ENCODE peak calls at places on chromosomes 3 and 15, in ten cellular contexts. One of them, this sample, is unnamed.

GRCh38 chr3:148464246-148464645 is 233.5 kb upstream of the AGTR1 start:
- DNase-seq in body of pancreas: no peak
- DNase-seq in T-helper 1 cell: no peak
- DNase-seq in M059J: peak
- DNase-seq in right atrium auricular region: no peak
- DNase-seq in GM23248: peak
- DNase-seq in NCI-H2081: no peak
- DNase-seq in endothelial cell: no peak
- DNase-seq in stimulated activated CD4-positive, alpha-beta T cell treated with anti-CD3 and anti-CD28 coated beads, Interleukin-1b, Interleukin-23, amount 100 ng/mL, for 48 hours: no peak
- DNase-seq in sigmoid colon: no peak
- DNase-seq in this sample: no peak

GRCh38 chr15:51844747-51845426 is 15.4 kb downstream of the TMOD3 start:
- DNase-seq in body of pancreas: no peak
- DNase-seq in T-helper 1 cell: no peak
- DNase-seq in M059J: no peak
- DNase-seq in right atrium auricular region: no peak
- DNase-seq in GM23248: peak
- DNase-seq in NCI-H2081: no peak
- DNase-seq in endothelial cell: no peak
- DNase-seq in stimulated activated CD4-positive, alpha-beta T cell treated with anti-CD3 and anti-CD28 coated beads, Interleukin-1b, Interleukin-23, amount 100 ng/mL, for 48 hours: no peak
- DNase-seq in sigmoid colon: no peak
- DNase-seq in this sample: no peak

GRCh38 chr3:69033470-69033869 is 18.7 kb downstream of the TMF1 start:
- DNase-seq in body of pancreas: no peak
- DNase-seq in T-helper 1 cell: no peak
- DNase-seq in M059J: peak
- DNase-seq in right atrium auricular region: no peak
- DNase-seq in GM23248: peak
- DNase-seq in NCI-H2081: no peak
- DNase-seq in endothelial cell: no peak
- DNase-seq in stimulated activated CD4-positive, alpha-beta T cell treated with anti-CD3 and anti-CD28 coated beads, Interleukin-1b, Interleukin-23, amount 100 ng/mL, for 48 hours: peak
- DNase-seq in sigmoid colon: no peak
- DNase-seq in this sample: no peak

GRCh38 chr3:13846716-13847570 is 32.9 kb downstream of the WNT7A start:
- DNase-seq in body of pancreas: no peak
- DNase-seq in T-helper 1 cell: no peak
- DNase-seq in M059J: no peak
- DNase-seq in right atrium auricular region: no peak
- DNase-seq in GM23248: no peak
- DNase-seq in NCI-H2081: no peak
- DNase-seq in endothelial cell: no peak
- DNase-seq in stimulated activated CD4-positive, alpha-beta T cell treated with anti-CD3 and anti-CD28 coated beads, Interleukin-1b, Interleukin-23, amount 100 ng/mL, for 48 hours: no peak
- DNase-seq in sigmoid colon: no peak
- DNase-seq in this sample: no peak

GRCh38 chr3:37872413-37873160 is 10.9 kb downstream of the CTDSPL start:
- DNase-seq in body of pancreas: no peak
- DNase-seq in T-helper 1 cell: no peak
- DNase-seq in M059J: no peak
- DNase-seq in right atrium auricular region: no peak
- DNase-seq in GM23248: peak
- DNase-seq in NCI-H2081: no peak
- DNase-seq in endothelial cell: no peak
- DNase-seq in stimulated activated CD4-positive, alpha-beta T cell treated with anti-CD3 and anti-CD28 coated beads, Interleukin-1b, Interleukin-23, amount 100 ng/mL, for 48 hours: no peak
- DNase-seq in sigmoid colon: no peak
- DNase-seq in this sample: no peak

GRCh38 chr15:49035825-49036224 is 10.4 kb downstream of the SECISBP2L start:
- DNase-seq in body of pancreas: no peak
- DNase-seq in T-helper 1 cell: no peak
- DNase-seq in M059J: no peak
- DNase-seq in right atrium auricular region: no peak
- DNase-seq in GM23248: no peak
- DNase-seq in NCI-H2081: no peak
- DNase-seq in endothelial cell: no peak
- DNase-seq in stimulated activated CD4-positive, alpha-beta T cell treated with anti-CD3 and anti-CD28 coated beads, Interleukin-1b, Interleukin-23, amount 100 ng/mL, for 48 hours: no peak
- DNase-seq in sigmoid colon: no peak
- DNase-seq in this sample: no peak

GRCh38 chr15:84961707-84962106 is 19.9 kb upstream of the PDE8A start:
- DNase-seq in body of pancreas: no peak
- DNase-seq in T-helper 1 cell: no peak
- DNase-seq in M059J: peak
- DNase-seq in right atrium auricular region: no peak
- DNase-seq in GM23248: no peak
- DNase-seq in NCI-H2081: no peak
- DNase-seq in endothelial cell: no peak
- DNase-seq in stimulated activated CD4-positive, alpha-beta T cell treated with anti-CD3 and anti-CD28 coated beads, Interleukin-1b, Interleukin-23, amount 100 ng/mL, for 48 hours: no peak
- DNase-seq in sigmoid colon: no peak
- DNase-seq in this sample: no peak

GRCh38 chr3:17420668-17421067 is 321.8 kb downstream of the TBC1D5 start:
- DNase-seq in body of pancreas: no peak
- DNase-seq in T-helper 1 cell: no peak
- DNase-seq in M059J: no peak
- DNase-seq in right atrium auricular region: no peak
- DNase-seq in GM23248: no peak
- DNase-seq in NCI-H2081: no peak
- DNase-seq in endothelial cell: no peak
- DNase-seq in stimulated activated CD4-positive, alpha-beta T cell treated with anti-CD3 and anti-CD28 coated beads, Interleukin-1b, Interleukin-23, amount 100 ng/mL, for 48 hours: no peak
- DNase-seq in sigmoid colon: no peak
- DNase-seq in this sample: no peak

GRCh38 chr3:5438011-5438355 is 250.5 kb downstream of the EDEM1 start:
- DNase-seq in body of pancreas: no peak
- DNase-seq in T-helper 1 cell: no peak
- DNase-seq in M059J: no peak
- DNase-seq in right atrium auricular region: no peak
- DNase-seq in GM23248: no peak
- DNase-seq in NCI-H2081: no peak
- DNase-seq in endothelial cell: no peak
- DNase-seq in stimulated activated CD4-positive, alpha-beta T cell treated with anti-CD3 and anti-CD28 coated beads, Interleukin-1b, Interleukin-23, amount 100 ng/mL, for 48 hours: no peak
- DNase-seq in sigmoid colon: no peak
- DNase-seq in this sample: no peak

GRCh38 chr3:27500986-27501385 is 16.8 kb upstream of the SLC4A7 start:
- DNase-seq in body of pancreas: no peak
- DNase-seq in T-helper 1 cell: no peak
- DNase-seq in M059J: no peak
- DNase-seq in right atrium auricular region: no peak
- DNase-seq in GM23248: no peak
- DNase-seq in NCI-H2081: no peak
- DNase-seq in endothelial cell: no peak
- DNase-seq in stimulated activated CD4-positive, alpha-beta T cell treated with anti-CD3 and anti-CD28 coated beads, Interleukin-1b, Interleukin-23, amount 100 ng/mL, for 48 hours: no peak
- DNase-seq in sigmoid colon: no peak
- DNase-seq in this sample: no peak

GRCh38 chr15:99536422-99537033 is 29.3 kb upstream of the MEF2A start:
- DNase-seq in body of pancreas: peak
- DNase-seq in T-helper 1 cell: no peak
- DNase-seq in M059J: peak
- DNase-seq in right atrium auricular region: peak
- DNase-seq in GM23248: peak
- DNase-seq in NCI-H2081: no peak
- DNase-seq in endothelial cell: no peak
- DNase-seq in stimulated activated CD4-positive, alpha-beta T cell treated with anti-CD3 and anti-CD28 coated beads, Interleukin-1b, Interleukin-23, amount 100 ng/mL, for 48 hours: no peak
- DNase-seq in sigmoid colon: peak
- DNase-seq in this sample: peak

GRCh38 chr3:29100292-29100691 is 180.6 kb upstream of the RBMS3 start:
- DNase-seq in body of pancreas: no peak
- DNase-seq in T-helper 1 cell: no peak
- DNase-seq in M059J: no peak
- DNase-seq in right atrium auricular region: no peak
- DNase-seq in GM23248: peak
- DNase-seq in NCI-H2081: no peak
- DNase-seq in endothelial cell: no peak
- DNase-seq in stimulated activated CD4-positive, alpha-beta T cell treated with anti-CD3 and anti-CD28 coated beads, Interleukin-1b, Interleukin-23, amount 100 ng/mL, for 48 hours: no peak
- DNase-seq in sigmoid colon: no peak
- DNase-seq in this sample: no peak

GRCh38 chr3:151135548-151136337 is 50.3 kb downstream of the MED12L start:
- DNase-seq in body of pancreas: peak
- DNase-seq in T-helper 1 cell: no peak
- DNase-seq in M059J: peak
- DNase-seq in right atrium auricular region: no peak
- DNase-seq in GM23248: no peak
- DNase-seq in NCI-H2081: no peak
- DNase-seq in endothelial cell: no peak
- DNase-seq in stimulated activated CD4-positive, alpha-beta T cell treated with anti-CD3 and anti-CD28 coated beads, Interleukin-1b, Interleukin-23, amount 100 ng/mL, for 48 hours: peak
- DNase-seq in sigmoid colon: no peak
- DNase-seq in this sample: no peak

GRCh38 chr3:57951106-57951882 is 56.9 kb upstream of the FLNB start:
- DNase-seq in body of pancreas: peak
- DNase-seq in T-helper 1 cell: no peak
- DNase-seq in M059J: peak
- DNase-seq in right atrium auricular region: peak
- DNase-seq in GM23248: peak
- DNase-seq in NCI-H2081: no peak
- DNase-seq in endothelial cell: no peak
- DNase-seq in stimulated activated CD4-positive, alpha-beta T cell treated with anti-CD3 and anti-CD28 coated beads, Interleukin-1b, Interleukin-23, amount 100 ng/mL, for 48 hours: peak
- DNase-seq in sigmoid colon: peak
- DNase-seq in this sample: no peak

GRCh38 chr3:45660567-45660901 is 28.7 kb upstream of the SACM1L start:
- DNase-seq in body of pancreas: no peak
- DNase-seq in T-helper 1 cell: no peak
- DNase-seq in M059J: no peak
- DNase-seq in right atrium auricular region: no peak
- DNase-seq in GM23248: no peak
- DNase-seq in NCI-H2081: no peak
- DNase-seq in endothelial cell: no peak
- DNase-seq in stimulated activated CD4-positive, alpha-beta T cell treated with anti-CD3 and anti-CD28 coated beads, Interleukin-1b, Interleukin-23, amount 100 ng/mL, for 48 hours: no peak
- DNase-seq in sigmoid colon: no peak
- DNase-seq in this sample: no peak

GRCh38 chr15:90671216-90671615 is 45.9 kb upstream of the BLM start:
- DNase-seq in body of pancreas: no peak
- DNase-seq in T-helper 1 cell: no peak
- DNase-seq in M059J: no peak
- DNase-seq in right atrium auricular region: no peak
- DNase-seq in GM23248: no peak
- DNase-seq in NCI-H2081: no peak
- DNase-seq in endothelial cell: no peak
- DNase-seq in stimulated activated CD4-positive, alpha-beta T cell treated with anti-CD3 and anti-CD28 coated beads, Interleukin-1b, Interleukin-23, amount 100 ng/mL, for 48 hours: no peak
- DNase-seq in sigmoid colon: no peak
- DNase-seq in this sample: no peak

This sample was measured in retinal pigment epithelial cell.